ENCODE peak calls at places on chromosomes 12 and 14, in six cellular contexts. W is psoas muscle; R is A172; S is SW 1271; Q is stimulated activated CD4-positive, alpha-beta T cell treated with anti-CD3 and anti-CD28 coated beads, Interleukin-1b, Interleukin-23, amount 100 ng/mL, for 1 hour; X is AG04450. H is an unnamed sample.
A peak's percentile ranks its signal among the peaks of the same experiment; 100 is the strongest.

GRCh38 chr14:80310950-80311349 is 99.6 kb upstream of the DIO2 start:
- DNase-seq in W (no peak), R (no peak), S (no peak), Q (no peak), X (no peak), H (no peak)

GRCh38 chr12:95003921-95004272 is 400 bp upstream of the NDUFA12 start:
- DNase-seq in W (no peak), R (no peak), S (no peak), Q (no peak), X (no peak), H (no peak)

GRCh38 chr12:52063986-52064649 is 5.7 kb upstream of the ATG101 start:
- DNase-seq in W (peak; percentile 77), R (no peak), S (no peak), Q (no peak), X (peak; percentile 79), H (no peak)

GRCh38 chr14:103165323-103165722 is 42.1 kb downstream of the TNFAIP2 start:
- DNase-seq in W (no peak), R (no peak), S (no peak), Q (no peak), X (no peak), H (no peak)

GRCh38 chr12:47686645-47687240 is 19.1 kb downstream of the RPAP3 start:
- DNase-seq in W (no peak), R (peak; percentile 38), S (no peak), Q (no peak), X (peak; percentile 26), H (peak; percentile 53)

GRCh38 chr12:66804555-66804954 is 125.7 kb upstream of the GRIP1 start:
- DNase-seq in W (no peak), R (no peak), S (no peak), Q (no peak), X (no peak), H (no peak)

GRCh38 chr14:68711551-68712437 is 81.1 kb downstream of the ZFP36L1 start:
- DNase-seq in W (no peak), R (no peak), S (no peak), Q (no peak), X (no peak), H (no peak)

GRCh38 chr14:81400202-81400678 is at the start of gene STON2:
- DNase-seq in W (peak; percentile 61), R (peak; percentile 62), S (no peak), Q (no peak), X (no peak), H (peak; percentile 44)

GRCh38 chr14:71815110-71815509 is 117.1 kb upstream of the RGS6 start:
- DNase-seq in W (no peak), R (no peak), S (no peak), Q (no peak), X (no peak), H (no peak)

GRCh38 chr14:101196795-101197590 is 293.5 kb upstream of the RTL1 start:
- DNase-seq in W (no peak), R (no peak), S (no peak), Q (no peak), X (no peak), H (no peak)

GRCh38 chr14:23578560-23579310 is at the start of gene JPH4:
- DNase-seq in W (no peak), R (no peak), S (no peak), Q (no peak), X (no peak), H (no peak)

GRCh38 chr12:109255377-109255776 is 53.7 kb downstream of the FOXN4 start:
- DNase-seq in W (no peak), R (no peak), S (no peak), Q (no peak), X (no peak), H (no peak)

GRCh38 chr14:81268016-81268416 is 47.3 kb upstream of the GTF2A1 start:
- DNase-seq in W (no peak), R (peak; percentile 41), S (no peak), Q (no peak), X (no peak), H (no peak)

GRCh38 chr14:100107236-100107635 is 42.0 kb downstream of the EVL start:
- DNase-seq in W (no peak), R (no peak), S (no peak), Q (no peak), X (no peak), H (no peak)

GRCh38 chr14:95645016-95645996 is 40.9 kb upstream of the TCL1B start:
- DNase-seq in W (no peak), R (no peak), S (no peak), Q (no peak), X (no peak), H (no peak)

GRCh38 chr12:82688619-82689018 is 1.9 kb downstream of the TMTC2 start:
- DNase-seq in W (no peak), R (no peak), S (no peak), Q (no peak), X (no peak), H (no peak)

GRCh38 chr14:99674064-99674650 is 9.9 kb upstream of the CYP46A1 start:
- DNase-seq in W (no peak), R (no peak), S (no peak), Q (no peak), X (no peak), H (no peak)

GRCh38 chr12:124795081-124795948 is 68.3 kb downstream of the SCARB1 start:
- DNase-seq in W (no peak), R (no peak), S (no peak), Q (no peak), X (no peak), H (no peak)

GRCh38 chr14:102255401-102256190 is 49.4 kb downstream of the MOK start:
- DNase-seq in W (no peak), R (peak; percentile 27), S (no peak), Q (no peak), X (peak; percentile 61), H (no peak)

GRCh38 chr12:4246116-4246515 is 27.4 kb upstream of the CCND2 start:
- DNase-seq in W (no peak), R (no peak), S (no peak), Q (no peak), X (no peak), H (no peak)

GRCh38 chr12:26297386-26298070 is 102.2 kb downstream of the SSPN start:
- DNase-seq in W (no peak), R (no peak), S (no peak), Q (no peak), X (no peak), H (no peak)

GRCh38 chr12:41277019-41277770 is 89.1 kb downstream of the PDZRN4 start:
- DNase-seq in W (no peak), R (peak; percentile 5), S (no peak), Q (no peak), X (peak; percentile 6), H (peak; percentile 22)

GRCh38 chr12:101997102-101997501 is 64.7 kb downstream of the WASHC3 start:
- DNase-seq in W (no peak), R (no peak), S (no peak), Q (no peak), X (no peak), H (no peak)

GRCh38 chr14:89748004-89748403 is 206.5 kb downstream of the EFCAB11 start:
- DNase-seq in W (no peak), R (no peak), S (no peak), Q (no peak), X (peak; percentile 30), H (no peak)

GRCh38 chr12:26740991-26741390 is 92.0 kb downstream of the ITPR2 start:
- DNase-seq in W (no peak), R (no peak), S (no peak), Q (no peak), X (no peak), H (no peak)

GRCh38 chr12:12714276-12715001 is 2.7 kb upstream of the CDKN1B start:
- DNase-seq in W (no peak), R (no peak), S (no peak), Q (no peak), X (no peak), H (no peak)

GRCh38 chr12:80556566-80556965 is 112.5 kb downstream of the PTPRQ start:
- DNase-seq in W (no peak), R (no peak), S (no peak), Q (no peak), X (no peak), H (no peak)

GRCh38 chr14:78319826-78320635 is 149.9 kb downstream of the NRXN3 start:
- DNase-seq in W (no peak), R (no peak), S (no peak), Q (no peak), X (no peak), H (no peak)

GRCh38 chr12:77746108-77746507 is 84.6 kb upstream of the NAV3 start:
- DNase-seq in W (no peak), R (peak; percentile 33), S (no peak), Q (no peak), X (peak; percentile 29), H (no peak)

GRCh38 chr12:25723921-25724491 is 170.9 kb upstream of the LMNTD1 start:
- DNase-seq in W (no peak), R (no peak), S (no peak), Q (no peak), X (no peak), H (no peak)

GRCh38 chr14:77041837-77042557 is 13.5 kb upstream of the IRF2BPL start:
- DNase-seq in W (peak; percentile 78), R (peak; percentile 61), S (no peak), Q (no peak), X (peak; percentile 91), H (peak; percentile 82)

GRCh38 chr14:70780396-70781075 is 28.8 kb downstream of the MAP3K9 start:
- DNase-seq in W (no peak), R (no peak), S (no peak), Q (no peak), X (no peak), H (no peak)

GRCh38 chr12:13772264-13772663 is 209.1 kb downstream of the GRIN2B start:
- DNase-seq in W (no peak), R (no peak), S (no peak), Q (no peak), X (no peak), H (no peak)